ENCODE peak calls at places on chromosomes 4 and X, in five cellular contexts. One of them, this sample, is unnamed.
A peak's percentile ranks its signal among the peaks of the same experiment; 100 is the strongest.

GRCh38 chrX:54357414-54358377 is at the start of gene WNK3:
- DNase-seq in sigmoid colon: peak; percentile 92
- DNase-seq in adrenal gland: peak; percentile 84
- DNase-seq in uterus: peak; percentile 87
- DNase-seq in Peyer's patch: no peak
- DNase-seq in this sample: peak; percentile 61

GRCh38 chr4:68272860-68273259 is 27.4 kb upstream of the TMPRSS11B start:
- DNase-seq in adrenal gland: no peak
- DNase-seq in Peyer's patch: no peak
- DNase-seq in uterus: no peak
- DNase-seq in sigmoid colon: no peak
- DNase-seq in this sample: no peak

GRCh38 chr4:72679666-72680065 is 110.6 kb upstream of the ADAMTS3 start:
- DNase-seq in adrenal gland: no peak
- DNase-seq in Peyer's patch: no peak
- DNase-seq in uterus: no peak
- DNase-seq in sigmoid colon: no peak
- DNase-seq in this sample: no peak

GRCh38 chr4:128484896-128485295 is 197.3 kb upstream of the PGRMC2 start:
- DNase-seq in sigmoid colon: no peak
- DNase-seq in uterus: no peak
- DNase-seq in Peyer's patch: no peak
- DNase-seq in adrenal gland: no peak
- DNase-seq in this sample: no peak

GRCh38 chr4:154036856-154037255 is 248.0 kb upstream of the SFRP2 start:
- DNase-seq in Peyer's patch: no peak
- DNase-seq in uterus: no peak
- DNase-seq in sigmoid colon: no peak
- DNase-seq in adrenal gland: no peak
- DNase-seq in this sample: no peak

GRCh38 chrX:131901581-131901980 is 121.5 kb upstream of the STK26 start:
- DNase-seq in adrenal gland: no peak
- DNase-seq in Peyer's patch: no peak
- DNase-seq in uterus: no peak
- DNase-seq in sigmoid colon: no peak
- DNase-seq in this sample: no peak

GRCh38 chr4:15695240-15695699 is 7.6 kb upstream of the BST1 start:
- DNase-seq in Peyer's patch: no peak
- DNase-seq in sigmoid colon: no peak
- DNase-seq in adrenal gland: no peak
- DNase-seq in uterus: no peak
- DNase-seq in this sample: no peak

GRCh38 chrX:40146471-40147398 is 49.0 kb upstream of the BCOR start:
- DNase-seq in Peyer's patch: no peak
- DNase-seq in sigmoid colon: peak; percentile 75
- DNase-seq in uterus: peak; percentile 60
- DNase-seq in adrenal gland: no peak
- DNase-seq in this sample: peak; percentile 51

GRCh38 chr4:143421609-143422008 is 84.9 kb downstream of the GAB1 start:
- DNase-seq in uterus: no peak
- DNase-seq in adrenal gland: no peak
- DNase-seq in sigmoid colon: no peak
- DNase-seq in Peyer's patch: no peak
- DNase-seq in this sample: no peak

GRCh38 chr4:73248821-73249220 is 9.8 kb downstream of the ANKRD17 start:
- DNase-seq in sigmoid colon: no peak
- DNase-seq in adrenal gland: no peak
- DNase-seq in uterus: no peak
- DNase-seq in Peyer's patch: no peak
- DNase-seq in this sample: no peak

GRCh38 chr4:187366530-187367279 is 628.9 kb upstream of the ZFP42 start:
- DNase-seq in uterus: no peak
- DNase-seq in sigmoid colon: no peak
- DNase-seq in Peyer's patch: no peak
- DNase-seq in adrenal gland: no peak
- DNase-seq in this sample: peak; percentile 58

GRCh38 chr4:132557660-132558059 is 591.4 kb upstream of the PCDH10 start:
- DNase-seq in uterus: no peak
- DNase-seq in sigmoid colon: no peak
- DNase-seq in adrenal gland: no peak
- DNase-seq in Peyer's patch: no peak
- DNase-seq in this sample: no peak

GRCh38 chr4:151798678-151799416 is 38.0 kb upstream of the GATB start:
- DNase-seq in sigmoid colon: no peak
- DNase-seq in uterus: no peak
- DNase-seq in Peyer's patch: no peak
- DNase-seq in adrenal gland: no peak
- DNase-seq in this sample: no peak

GRCh38 chrX:149572743-149573142 is 14.5 kb downstream of the MAGEA9B start:
- DNase-seq in Peyer's patch: no peak
- DNase-seq in adrenal gland: no peak
- DNase-seq in uterus: no peak
- DNase-seq in sigmoid colon: peak; percentile 2
- DNase-seq in this sample: no peak

GRCh38 chrX:103488332-103488731 is 31.0 kb downstream of the RAB40A start:
- DNase-seq in sigmoid colon: no peak
- DNase-seq in Peyer's patch: no peak
- DNase-seq in adrenal gland: no peak
- DNase-seq in uterus: no peak
- DNase-seq in this sample: no peak

GRCh38 chrX:27057883-27058282 is 405.3 kb downstream of the PPP4R3C start:
- DNase-seq in adrenal gland: no peak
- DNase-seq in uterus: no peak
- DNase-seq in sigmoid colon: no peak
- DNase-seq in Peyer's patch: no peak
- DNase-seq in this sample: no peak

GRCh38 chr4:90074322-90074886 is 52.8 kb upstream of the CCSER1 start:
- DNase-seq in sigmoid colon: no peak
- DNase-seq in Peyer's patch: no peak
- DNase-seq in uterus: no peak
- DNase-seq in adrenal gland: no peak
- DNase-seq in this sample: no peak

GRCh38 chr4:25817059-25817681 is 45.6 kb downstream of the SEL1L3 start:
- DNase-seq in Peyer's patch: no peak
- DNase-seq in adrenal gland: no peak
- DNase-seq in sigmoid colon: no peak
- DNase-seq in uterus: no peak
- DNase-seq in this sample: no peak

GRCh38 chr4:99573735-99574368 is 772 bp upstream of the MTTP start:
- DNase-seq in adrenal gland: no peak
- DNase-seq in sigmoid colon: no peak
- DNase-seq in Peyer's patch: no peak
- DNase-seq in uterus: no peak
- DNase-seq in this sample: no peak

GRCh38 chr4:99578679-99579078 is 4.1 kb downstream of the MTTP start:
- DNase-seq in sigmoid colon: no peak
- DNase-seq in uterus: no peak
- DNase-seq in adrenal gland: no peak
- DNase-seq in Peyer's patch: no peak
- DNase-seq in this sample: no peak

GRCh38 chr4:99572527-99573240 is 1.9 kb upstream of the MTTP start:
- DNase-seq in Peyer's patch: no peak
- DNase-seq in adrenal gland: no peak
- DNase-seq in uterus: no peak
- DNase-seq in sigmoid colon: no peak
- DNase-seq in this sample: no peak

DNA sequence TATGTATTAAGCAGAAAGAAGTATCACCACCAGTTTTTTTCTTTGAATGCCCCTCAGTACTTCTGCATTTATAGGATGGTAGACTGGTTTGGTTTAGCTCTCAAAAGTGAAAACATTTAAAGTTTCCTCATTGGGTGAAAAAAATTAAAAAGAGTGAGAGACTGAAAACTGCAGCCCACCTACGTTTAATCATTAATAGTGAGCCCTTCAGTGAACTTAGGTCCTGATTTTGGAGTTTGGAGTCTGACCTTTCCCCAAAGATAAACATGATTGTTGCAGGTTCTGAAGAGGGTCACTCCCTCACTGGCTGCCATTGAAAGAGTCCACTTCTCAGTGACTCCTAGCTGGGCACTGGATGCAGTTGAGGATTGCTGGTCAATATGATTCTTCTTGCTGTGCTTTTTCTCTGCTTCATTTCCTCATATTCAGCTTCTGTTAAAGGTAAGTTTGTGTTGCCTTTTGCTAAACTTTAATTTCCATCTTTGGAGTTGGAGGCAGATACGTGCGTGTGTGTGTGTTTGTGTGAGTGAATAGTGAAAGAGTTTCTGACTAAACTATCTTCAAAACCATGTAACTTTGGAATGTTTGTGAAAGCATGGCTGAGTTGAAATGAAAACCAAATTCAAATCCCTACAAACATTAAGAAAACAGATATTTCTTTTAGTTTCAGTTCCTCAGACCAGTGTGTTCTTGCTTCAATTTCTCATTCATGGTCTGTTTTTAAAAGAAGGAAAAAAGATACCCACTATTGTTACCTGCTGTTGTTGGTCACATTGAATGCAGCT is at the start of gene MTTP:
- DNase-seq in Peyer's patch: no peak
- DNase-seq in adrenal gland: no peak
- DNase-seq in sigmoid colon: no peak
- DNase-seq in uterus: no peak
- DNase-seq in this sample: no peak
- TF ChIP-seq POLR2A in Peyer's patch: peak; percentile 58
- TF ChIP-seq POLR2A in adrenal gland: no peak
- TF ChIP-seq POLR2A in sigmoid colon: no peak
- TF ChIP-seq POLR2A in uterus: no peak
- TF ChIP-seq POLR2A in this sample: no peak

GRCh38 chr4:56692576-56692975 is 11.5 kb upstream of the HOPX start:
- DNase-seq in uterus: no peak
- DNase-seq in sigmoid colon: no peak
- DNase-seq in adrenal gland: no peak
- DNase-seq in Peyer's patch: no peak
- DNase-seq in this sample: no peak

GRCh38 chr4:56689231-56689630 is 8.1 kb upstream of the HOPX start:
- DNase-seq in uterus: no peak
- DNase-seq in Peyer's patch: no peak
- DNase-seq in adrenal gland: no peak
- DNase-seq in sigmoid colon: no peak
- DNase-seq in this sample: no peak

GRCh38 chr4:56691425-56691824 is 10.3 kb upstream of the HOPX start:
- DNase-seq in adrenal gland: no peak
- DNase-seq in Peyer's patch: no peak
- DNase-seq in uterus: no peak
- DNase-seq in sigmoid colon: no peak
- DNase-seq in this sample: no peak

GRCh38 chr4:56689661-56690060 is 8.6 kb upstream of the HOPX start:
- DNase-seq in sigmoid colon: no peak
- DNase-seq in Peyer's patch: no peak
- DNase-seq in uterus: no peak
- DNase-seq in adrenal gland: no peak
- DNase-seq in this sample: no peak

DNA sequence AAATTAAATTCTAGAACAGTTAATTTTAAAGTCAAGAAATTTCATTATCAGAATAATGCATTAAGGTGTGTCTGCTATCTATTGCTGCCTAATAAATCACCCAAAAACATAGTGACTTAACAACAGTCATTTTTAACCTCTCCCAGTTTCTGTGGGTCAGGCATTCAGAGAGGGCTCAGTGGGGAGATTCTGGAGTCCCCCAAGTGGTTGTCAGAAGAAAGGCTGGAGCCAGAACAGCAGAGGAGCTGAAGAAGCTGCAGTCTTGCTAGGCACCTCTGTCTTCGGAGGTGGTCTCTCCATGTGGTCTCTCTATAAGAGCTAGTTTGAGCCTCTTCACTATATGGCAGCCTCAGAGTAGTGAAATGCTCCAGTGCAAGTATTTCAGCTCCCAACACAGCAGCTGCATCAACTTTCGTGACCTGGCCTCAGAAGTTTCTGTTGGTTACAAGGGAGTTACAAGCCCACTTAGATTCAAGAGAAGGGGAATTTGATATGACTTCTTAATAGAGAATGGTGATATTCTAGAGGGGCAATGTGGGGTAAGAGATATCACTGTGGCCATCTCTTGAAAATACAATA is 9.4 kb upstream of the HOPX start:
- DNase-seq in sigmoid colon: no peak
- DNase-seq in Peyer's patch: no peak
- DNase-seq in adrenal gland: no peak
- DNase-seq in uterus: no peak
- DNase-seq in this sample: no peak
- TF ChIP-seq CTCF in sigmoid colon: no peak
- TF ChIP-seq CTCF in Peyer's patch: no peak
- TF ChIP-seq CTCF in adrenal gland: no peak
- TF ChIP-seq CTCF in uterus: no peak
- TF ChIP-seq CTCF in this sample: no peak

DNA sequence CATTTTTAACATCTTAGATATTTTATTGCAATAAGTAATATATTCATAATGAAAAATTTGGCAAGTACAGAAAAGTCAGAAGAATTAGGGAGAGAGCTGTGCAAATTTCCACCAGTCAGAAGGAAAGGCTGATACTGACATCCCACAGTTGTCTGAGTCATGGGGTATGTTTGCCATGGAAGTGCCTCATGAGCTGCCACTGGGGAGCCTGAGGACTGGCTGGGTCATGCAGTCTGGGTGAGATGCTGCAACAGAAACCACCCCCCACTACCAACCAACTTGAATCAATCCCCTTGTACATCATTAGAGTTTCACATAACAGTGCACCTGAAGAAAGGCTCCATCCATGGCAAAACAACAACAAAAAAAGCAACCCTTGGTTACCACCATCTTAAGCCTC is 45.2 kb upstream of the ENPP6 start:
- DNase-seq in uterus: no peak
- DNase-seq in sigmoid colon: no peak
- DNase-seq in Peyer's patch: no peak
- DNase-seq in adrenal gland: no peak
- DNase-seq in this sample: no peak
- H3K4me3 ChIP-seq in uterus: no peak overlapping the region
- H3K4me3 ChIP-seq in sigmoid colon: no peak overlapping the region
- H3K4me3 ChIP-seq in Peyer's patch: no peak overlapping the region
- H3K4me3 ChIP-seq in adrenal gland: no peak overlapping the region
- H3K4me3 ChIP-seq in this sample: no peak overlapping the region

DNA sequence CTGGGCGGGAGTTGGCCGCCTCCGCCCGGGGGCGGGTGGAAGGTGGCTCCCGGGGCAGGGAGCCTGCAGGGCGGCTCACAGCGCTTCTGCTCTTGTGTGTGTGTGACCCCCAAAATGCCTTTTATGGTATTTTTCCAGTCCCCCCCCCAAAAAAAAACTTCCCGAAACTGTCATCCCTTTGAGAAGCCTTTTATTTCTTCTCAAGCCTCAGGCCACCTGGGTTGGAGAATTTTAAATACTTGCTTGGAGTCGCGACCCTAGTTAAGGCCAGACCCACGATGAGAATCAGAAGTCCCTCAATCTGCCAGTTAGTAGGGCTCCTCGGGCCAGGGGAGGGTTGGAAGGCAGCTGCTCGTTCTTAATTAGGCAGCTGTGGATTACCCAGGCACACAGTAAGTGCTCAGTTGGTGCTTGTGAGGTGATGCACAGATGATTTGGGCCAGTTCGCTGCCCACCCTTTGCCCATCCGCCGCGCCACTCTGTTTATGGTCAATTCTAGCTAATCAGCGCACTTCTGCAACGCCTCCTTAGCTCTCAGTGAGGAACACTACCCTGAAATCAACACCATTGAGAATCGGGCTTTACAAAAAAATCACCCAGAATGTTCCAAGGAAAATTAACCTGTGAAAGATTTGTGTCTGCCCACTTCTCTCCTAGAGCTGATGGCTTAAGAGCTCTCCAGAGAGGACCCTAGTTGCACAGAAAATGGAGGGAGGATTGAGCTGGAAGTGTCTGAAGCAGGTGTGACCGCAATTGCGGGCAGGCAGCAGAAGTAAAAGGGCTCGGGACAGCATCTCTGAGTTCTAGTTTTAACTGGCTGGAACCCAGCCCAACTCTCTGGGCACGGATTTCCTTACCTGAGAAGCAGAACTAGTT is 648 bp upstream of the SCD5 start:
- DNase-seq in Peyer's patch: no peak
- DNase-seq in sigmoid colon: no peak
- DNase-seq in adrenal gland: no peak
- DNase-seq in uterus: no peak
- DNase-seq in this sample: peak; percentile 45
- TF ChIP-seq POLR2A in Peyer's patch: no peak
- TF ChIP-seq POLR2A in sigmoid colon: no peak
- TF ChIP-seq POLR2A in adrenal gland: no peak
- TF ChIP-seq POLR2A in uterus: no peak
- TF ChIP-seq POLR2A in this sample: peak; percentile 41